ENCODE peak calls at places on chromosome 4, in eight cellular contexts. One of them, this sample, is unnamed.

GRCh38 chr4:122764808-122765189 is 32.3 kb downstream of the BBS12 start:
- DNase-seq in body of pancreas: no peak
- DNase-seq in IMR-90: peak
- DNase-seq in colonic mucosa: no peak
- DNase-seq in uterus: no peak
- DNase-seq in left lung: no peak
- DNase-seq in prostate gland: no peak
- DNase-seq in SK-N-SH: no peak
- DNase-seq in this sample: no peak

GRCh38 chr4:10173039-10173753 is 56.6 kb upstream of the WDR1 start:
- DNase-seq in body of pancreas: peak
- DNase-seq in IMR-90: peak
- DNase-seq in colonic mucosa: no peak
- DNase-seq in uterus: peak
- DNase-seq in left lung: peak
- DNase-seq in prostate gland: peak
- DNase-seq in SK-N-SH: no peak
- DNase-seq in this sample: no peak

GRCh38 chr4:75547647-75548387 is 8.0 kb upstream of the ODAPH start:
- DNase-seq in body of pancreas: peak
- DNase-seq in IMR-90: peak
- DNase-seq in colonic mucosa: peak
- DNase-seq in uterus: peak
- DNase-seq in left lung: no peak
- DNase-seq in prostate gland: no peak
- DNase-seq in SK-N-SH: peak
- DNase-seq in this sample: peak

GRCh38 chr4:139458543-139458942 is 4.6 kb downstream of the RAB33B start:
- DNase-seq in body of pancreas: no peak
- DNase-seq in IMR-90: no peak
- DNase-seq in colonic mucosa: no peak
- DNase-seq in uterus: no peak
- DNase-seq in left lung: no peak
- DNase-seq in prostate gland: no peak
- DNase-seq in SK-N-SH: no peak
- DNase-seq in this sample: no peak

GRCh38 chr4:123939621-123940020 is 543.0 kb downstream of the SPRY1 start:
- DNase-seq in body of pancreas: no peak
- DNase-seq in IMR-90: peak
- DNase-seq in colonic mucosa: no peak
- DNase-seq in uterus: no peak
- DNase-seq in left lung: no peak
- DNase-seq in prostate gland: no peak
- DNase-seq in SK-N-SH: no peak
- DNase-seq in this sample: no peak

GRCh38 chr4:38774181-38774580 is 8.6 kb downstream of the TLR10 start:
- DNase-seq in body of pancreas: no peak
- DNase-seq in IMR-90: no peak
- DNase-seq in colonic mucosa: no peak
- DNase-seq in uterus: no peak
- DNase-seq in left lung: no peak
- DNase-seq in prostate gland: no peak
- DNase-seq in SK-N-SH: no peak
- DNase-seq in this sample: no peak

GRCh38 chr4:24857996-24858395 is 54.8 kb downstream of the CCDC149 start:
- DNase-seq in body of pancreas: no peak
- DNase-seq in IMR-90: peak
- DNase-seq in colonic mucosa: no peak
- DNase-seq in uterus: no peak
- DNase-seq in left lung: no peak
- DNase-seq in prostate gland: no peak
- DNase-seq in SK-N-SH: no peak
- DNase-seq in this sample: no peak

GRCh38 chr4:105436414-105436813 is 37.4 kb downstream of the PPA2 start:
- DNase-seq in body of pancreas: no peak
- DNase-seq in IMR-90: no peak
- DNase-seq in colonic mucosa: no peak
- DNase-seq in uterus: no peak
- DNase-seq in left lung: no peak
- DNase-seq in prostate gland: no peak
- DNase-seq in SK-N-SH: no peak
- DNase-seq in this sample: no peak

GRCh38 chr4:144820115-144820514 is 174.2 kb downstream of the HHIP start:
- DNase-seq in body of pancreas: no peak
- DNase-seq in IMR-90: peak
- DNase-seq in colonic mucosa: no peak
- DNase-seq in uterus: no peak
- DNase-seq in left lung: no peak
- DNase-seq in prostate gland: no peak
- DNase-seq in SK-N-SH: no peak
- DNase-seq in this sample: no peak

GRCh38 chr4:7172946-7173345 is 19.4 kb upstream of the SORCS2 start:
- DNase-seq in body of pancreas: no peak
- DNase-seq in IMR-90: no peak
- DNase-seq in colonic mucosa: no peak
- DNase-seq in uterus: peak
- DNase-seq in left lung: peak
- DNase-seq in prostate gland: no peak
- DNase-seq in SK-N-SH: no peak
- DNase-seq in this sample: no peak

GRCh38 chr4:126591583-126591982 is 1041.2 kb upstream of the INTU start:
- DNase-seq in body of pancreas: no peak
- DNase-seq in IMR-90: peak
- DNase-seq in colonic mucosa: no peak
- DNase-seq in uterus: no peak
- DNase-seq in left lung: no peak
- DNase-seq in prostate gland: no peak
- DNase-seq in SK-N-SH: no peak
- DNase-seq in this sample: no peak

GRCh38 chr4:34157546-34157945 is 2086.8 kb downstream of the ARAP2 start:
- DNase-seq in body of pancreas: no peak
- DNase-seq in IMR-90: peak
- DNase-seq in colonic mucosa: no peak
- DNase-seq in uterus: no peak
- DNase-seq in left lung: no peak
- DNase-seq in prostate gland: no peak
- DNase-seq in SK-N-SH: no peak
- DNase-seq in this sample: no peak

GRCh38 chr4:6364146-6364545 is 94.5 kb downstream of the WFS1 start:
- DNase-seq in body of pancreas: no peak
- DNase-seq in IMR-90: no peak
- DNase-seq in colonic mucosa: no peak
- DNase-seq in uterus: no peak
- DNase-seq in left lung: no peak
- DNase-seq in prostate gland: no peak
- DNase-seq in SK-N-SH: no peak
- DNase-seq in this sample: no peak

GRCh38 chr4:20044936-20045335 is 206.8 kb upstream of the SLIT2 start:
- DNase-seq in body of pancreas: no peak
- DNase-seq in IMR-90: no peak
- DNase-seq in colonic mucosa: no peak
- DNase-seq in uterus: no peak
- DNase-seq in left lung: no peak
- DNase-seq in prostate gland: no peak
- DNase-seq in SK-N-SH: no peak
- DNase-seq in this sample: no peak

GRCh38 chr4:8310306-8310705 is 40.8 kb downstream of the HTRA3 start:
- DNase-seq in body of pancreas: no peak
- DNase-seq in IMR-90: no peak
- DNase-seq in colonic mucosa: no peak
- DNase-seq in uterus: peak
- DNase-seq in left lung: peak
- DNase-seq in prostate gland: no peak
- DNase-seq in SK-N-SH: no peak
- DNase-seq in this sample: peak

GRCh38 chr4:8307714-8308113 is 38.2 kb downstream of the HTRA3 start:
- DNase-seq in body of pancreas: no peak
- DNase-seq in IMR-90: no peak
- DNase-seq in colonic mucosa: no peak
- DNase-seq in uterus: peak
- DNase-seq in left lung: no peak
- DNase-seq in prostate gland: no peak
- DNase-seq in SK-N-SH: no peak
- DNase-seq in this sample: no peak

GRCh38 chr4:8308144-8308543 is 38.6 kb downstream of the HTRA3 start:
- DNase-seq in body of pancreas: no peak
- DNase-seq in IMR-90: no peak
- DNase-seq in colonic mucosa: no peak
- DNase-seq in uterus: peak
- DNase-seq in left lung: peak
- DNase-seq in prostate gland: no peak
- DNase-seq in SK-N-SH: no peak
- DNase-seq in this sample: peak

GRCh38 chr4:8307126-8307525 is 37.6 kb downstream of the HTRA3 start:
- DNase-seq in body of pancreas: no peak
- DNase-seq in IMR-90: no peak
- DNase-seq in colonic mucosa: no peak
- DNase-seq in uterus: peak
- DNase-seq in left lung: peak
- DNase-seq in prostate gland: no peak
- DNase-seq in SK-N-SH: no peak
- DNase-seq in this sample: no peak

GRCh38 chr4:8308856-8309771 is 39.6 kb downstream of the HTRA3 start:
- DNase-seq in body of pancreas: peak
- DNase-seq in IMR-90: peak
- DNase-seq in colonic mucosa: peak
- DNase-seq in uterus: peak
- DNase-seq in left lung: peak
- DNase-seq in prostate gland: no peak
- DNase-seq in SK-N-SH: no peak
- DNase-seq in this sample: peak
- TF ChIP-seq CTCF in body of pancreas: no peak
- TF ChIP-seq CTCF in IMR-90: no peak
- TF ChIP-seq CTCF in colonic mucosa: no peak
- TF ChIP-seq CTCF in uterus: peak
- TF ChIP-seq CTCF in left lung: no peak
- TF ChIP-seq CTCF in prostate gland: no peak
- TF ChIP-seq CTCF in SK-N-SH: no peak
- TF ChIP-seq CTCF in this sample: no peak

GRCh38 chr4:18529482-18529881 is 507.9 kb upstream of the LCORL start:
- DNase-seq in body of pancreas: no peak
- DNase-seq in IMR-90: no peak
- DNase-seq in colonic mucosa: no peak
- DNase-seq in uterus: no peak
- DNase-seq in left lung: no peak
- DNase-seq in prostate gland: no peak
- DNase-seq in SK-N-SH: no peak
- DNase-seq in this sample: no peak

DNA sequence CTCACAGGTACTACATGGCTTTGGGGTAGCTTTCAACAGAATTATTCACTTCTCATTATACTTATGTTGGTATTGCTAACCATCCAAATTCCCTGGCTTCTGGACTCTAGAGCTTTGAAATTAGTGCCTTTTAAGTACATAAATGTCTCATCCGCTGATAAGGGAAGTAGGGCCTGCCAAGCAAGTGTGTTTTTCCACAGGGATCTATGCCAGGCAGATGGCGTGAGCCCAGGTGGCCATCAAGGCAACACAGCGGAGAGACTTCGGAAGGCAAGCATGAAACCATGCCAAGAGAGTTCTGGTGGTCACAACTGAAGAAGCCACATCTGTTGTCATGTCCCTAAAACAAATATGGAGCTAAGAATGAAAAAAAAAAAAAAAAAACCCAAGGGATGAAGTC is 503.1 kb upstream of the LCORL start:
- DNase-seq in body of pancreas: peak
- DNase-seq in IMR-90: no peak
- DNase-seq in colonic mucosa: no peak
- DNase-seq in uterus: no peak
- DNase-seq in left lung: peak
- DNase-seq in prostate gland: no peak
- DNase-seq in SK-N-SH: no peak
- DNase-seq in this sample: no peak
- H3K4me3 ChIP-seq in body of pancreas: no peak
- H3K4me3 ChIP-seq in IMR-90: no peak
- H3K4me3 ChIP-seq in colonic mucosa: no peak
- H3K4me3 ChIP-seq in uterus: no peak
- H3K4me3 ChIP-seq in left lung: no peak
- H3K4me3 ChIP-seq in prostate gland: no peak
- H3K4me3 ChIP-seq in SK-N-SH: no peak
- H3K4me3 ChIP-seq in this sample: no peak

DNA sequence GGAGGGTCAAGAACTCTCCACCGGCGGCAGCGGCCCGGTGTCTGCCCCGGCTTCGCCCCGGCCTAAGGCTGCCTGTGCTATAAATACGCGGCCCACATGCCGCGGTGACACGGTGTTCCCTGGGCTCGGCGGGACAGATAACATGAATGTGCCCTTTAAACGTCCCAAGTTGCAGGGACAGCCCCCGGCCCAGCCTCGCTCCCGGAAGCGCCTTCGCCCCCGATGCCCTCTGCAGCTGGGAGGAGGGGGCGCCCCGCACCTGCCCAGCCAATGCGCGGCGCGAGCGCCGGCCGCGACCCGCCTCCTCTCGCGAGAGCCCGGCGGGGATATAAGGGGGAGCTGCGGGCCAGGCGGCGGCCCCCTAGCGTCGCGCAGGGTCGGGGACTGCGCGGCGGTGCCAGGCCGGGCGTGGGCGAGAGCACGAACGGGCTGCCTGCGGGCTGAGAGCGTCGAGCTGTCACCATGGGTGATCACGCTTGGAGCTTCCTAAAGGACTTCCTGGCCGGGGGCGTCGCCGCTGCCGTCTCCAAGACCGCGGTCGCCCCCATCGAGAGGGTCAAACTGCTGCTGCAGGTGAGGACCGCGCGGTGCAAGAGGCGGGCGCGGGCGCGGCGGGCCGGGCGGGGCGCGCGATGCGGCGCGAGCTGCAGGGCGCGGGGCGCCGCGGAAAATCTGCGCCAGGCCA is at the start of gene SLC25A4:
- DNase-seq in body of pancreas: peak
- DNase-seq in IMR-90: peak
- DNase-seq in colonic mucosa: peak
- DNase-seq in uterus: peak
- DNase-seq in left lung: peak
- DNase-seq in prostate gland: peak
- DNase-seq in SK-N-SH: peak
- DNase-seq in this sample: peak
- TF ChIP-seq CTCF in body of pancreas: peak
- TF ChIP-seq CTCF in IMR-90: peak
- TF ChIP-seq CTCF in colonic mucosa: no peak
- TF ChIP-seq CTCF in uterus: peak
- TF ChIP-seq CTCF in left lung: peak
- TF ChIP-seq CTCF in prostate gland: peak
- TF ChIP-seq CTCF in SK-N-SH: peak
- TF ChIP-seq CTCF in this sample: no peak

GRCh38 chr4:73409012-73409862 is 5.2 kb downstream of the ALB start:
- DNase-seq in body of pancreas: no peak
- DNase-seq in IMR-90: no peak
- DNase-seq in colonic mucosa: no peak
- DNase-seq in uterus: no peak
- DNase-seq in left lung: no peak
- DNase-seq in prostate gland: no peak
- DNase-seq in SK-N-SH: no peak
- DNase-seq in this sample: no peak
- H3K4me3 ChIP-seq in body of pancreas: no peak
- H3K4me3 ChIP-seq in IMR-90: no peak
- H3K4me3 ChIP-seq in colonic mucosa: no peak
- H3K4me3 ChIP-seq in uterus: no peak
- H3K4me3 ChIP-seq in left lung: no peak
- H3K4me3 ChIP-seq in prostate gland: no peak
- H3K4me3 ChIP-seq in SK-N-SH: no peak
- H3K4me3 ChIP-seq in this sample: no peak